ENCODE peak calls at places on chromosomes 5 and 9, in nine cellular contexts. One of them, this sample, is unnamed.

GRCh38 chr5:72369301-72370079 is 49.3 kb downstream of the PTCD2 start:
- DNase-seq in mammary epithelial cell: no peak
- DNase-seq in A549: no peak
- DNase-seq in epithelial cell of esophagus: no peak
- DNase-seq in Jurkat, Clone E6-1: no peak
- DNase-seq in fibroblast of mammary gland: no peak
- DNase-seq in esophagus squamous epithelium: no peak
- DNase-seq in HepG2: no peak
- DNase-seq in astrocyte: peak
- DNase-seq in this sample: peak

GRCh38 chr5:93107141-93107540 is 473.9 kb downstream of the NR2F1-AS1 start:
- DNase-seq in mammary epithelial cell: no peak
- DNase-seq in A549: no peak
- DNase-seq in epithelial cell of esophagus: no peak
- DNase-seq in Jurkat, Clone E6-1: no peak
- DNase-seq in fibroblast of mammary gland: no peak
- DNase-seq in esophagus squamous epithelium: no peak
- DNase-seq in HepG2: no peak
- DNase-seq in astrocyte: no peak
- DNase-seq in this sample: no peak

GRCh38 chr5:25562656-25563055 is 917.9 kb upstream of the CDH10 start:
- DNase-seq in mammary epithelial cell: no peak
- DNase-seq in A549: no peak
- DNase-seq in epithelial cell of esophagus: no peak
- DNase-seq in Jurkat, Clone E6-1: no peak
- DNase-seq in fibroblast of mammary gland: no peak
- DNase-seq in esophagus squamous epithelium: no peak
- DNase-seq in HepG2: no peak
- DNase-seq in astrocyte: no peak
- DNase-seq in this sample: no peak

GRCh38 chr5:36724429-36725332 is 118.3 kb downstream of the SLC1A3 start:
- DNase-seq in mammary epithelial cell: no peak
- DNase-seq in A549: peak
- DNase-seq in epithelial cell of esophagus: peak
- DNase-seq in Jurkat, Clone E6-1: peak
- DNase-seq in fibroblast of mammary gland: peak
- DNase-seq in esophagus squamous epithelium: peak
- DNase-seq in HepG2: no peak
- DNase-seq in astrocyte: no peak
- DNase-seq in this sample: peak

GRCh38 chr9:132804576-132805295 is 73.3 kb downstream of the AK8 start:
- DNase-seq in mammary epithelial cell: no peak
- DNase-seq in A549: no peak
- DNase-seq in epithelial cell of esophagus: no peak
- DNase-seq in Jurkat, Clone E6-1: no peak
- DNase-seq in fibroblast of mammary gland: no peak
- DNase-seq in esophagus squamous epithelium: no peak
- DNase-seq in HepG2: no peak
- DNase-seq in astrocyte: no peak
- DNase-seq in this sample: no peak

GRCh38 chr5:73948289-73948688 is 322.3 kb downstream of the ARHGEF28 start:
- DNase-seq in mammary epithelial cell: no peak
- DNase-seq in A549: no peak
- DNase-seq in epithelial cell of esophagus: no peak
- DNase-seq in Jurkat, Clone E6-1: no peak
- DNase-seq in fibroblast of mammary gland: peak
- DNase-seq in esophagus squamous epithelium: no peak
- DNase-seq in HepG2: no peak
- DNase-seq in astrocyte: no peak
- DNase-seq in this sample: no peak

GRCh38 chr9:84988621-84989020 is 319.1 kb downstream of the NTRK2 start:
- DNase-seq in mammary epithelial cell: no peak
- DNase-seq in A549: no peak
- DNase-seq in epithelial cell of esophagus: no peak
- DNase-seq in Jurkat, Clone E6-1: no peak
- DNase-seq in fibroblast of mammary gland: no peak
- DNase-seq in esophagus squamous epithelium: no peak
- DNase-seq in HepG2: no peak
- DNase-seq in astrocyte: no peak
- DNase-seq in this sample: no peak

GRCh38 chr5:169893010-169893409 is 87.3 kb downstream of the INSYN2B start:
- DNase-seq in mammary epithelial cell: no peak
- DNase-seq in A549: no peak
- DNase-seq in epithelial cell of esophagus: no peak
- DNase-seq in Jurkat, Clone E6-1: no peak
- DNase-seq in fibroblast of mammary gland: no peak
- DNase-seq in esophagus squamous epithelium: no peak
- DNase-seq in HepG2: no peak
- DNase-seq in astrocyte: peak
- DNase-seq in this sample: no peak

GRCh38 chr5:115374057-115374775 is 77.8 kb upstream of the CCDC112 start:
- DNase-seq in mammary epithelial cell: peak
- DNase-seq in A549: no peak
- DNase-seq in epithelial cell of esophagus: peak
- DNase-seq in Jurkat, Clone E6-1: no peak
- DNase-seq in fibroblast of mammary gland: no peak
- DNase-seq in esophagus squamous epithelium: no peak
- DNase-seq in HepG2: no peak
- DNase-seq in astrocyte: no peak
- DNase-seq in this sample: no peak

GRCh38 chr5:34022131-34022705 is 14.4 kb upstream of the AMACR start:
- DNase-seq in mammary epithelial cell: peak
- DNase-seq in A549: no peak
- DNase-seq in epithelial cell of esophagus: peak
- DNase-seq in Jurkat, Clone E6-1: peak
- DNase-seq in fibroblast of mammary gland: peak
- DNase-seq in esophagus squamous epithelium: no peak
- DNase-seq in HepG2: no peak
- DNase-seq in astrocyte: peak
- DNase-seq in this sample: peak

GRCh38 chr5:160555836-160556660 is 134.4 kb downstream of the PTTG1 start:
- DNase-seq in mammary epithelial cell: peak
- DNase-seq in A549: no peak
- DNase-seq in epithelial cell of esophagus: peak
- DNase-seq in Jurkat, Clone E6-1: no peak
- DNase-seq in fibroblast of mammary gland: no peak
- DNase-seq in esophagus squamous epithelium: no peak
- DNase-seq in HepG2: no peak
- DNase-seq in astrocyte: peak
- DNase-seq in this sample: peak

GRCh38 chr5:56838409-56839039 is 23.2 kb downstream of the MAP3K1 start:
- DNase-seq in mammary epithelial cell: peak
- DNase-seq in A549: peak
- DNase-seq in epithelial cell of esophagus: peak
- DNase-seq in Jurkat, Clone E6-1: peak
- DNase-seq in fibroblast of mammary gland: peak
- DNase-seq in esophagus squamous epithelium: no peak
- DNase-seq in HepG2: peak
- DNase-seq in astrocyte: peak
- DNase-seq in this sample: peak

GRCh38 chr9:129496187-129497063 is 124.5 kb downstream of the C9orf50 start:
- DNase-seq in mammary epithelial cell: peak
- DNase-seq in A549: peak
- DNase-seq in epithelial cell of esophagus: peak
- DNase-seq in Jurkat, Clone E6-1: peak
- DNase-seq in fibroblast of mammary gland: peak
- DNase-seq in esophagus squamous epithelium: no peak
- DNase-seq in HepG2: peak
- DNase-seq in astrocyte: peak
- DNase-seq in this sample: peak

DNA sequence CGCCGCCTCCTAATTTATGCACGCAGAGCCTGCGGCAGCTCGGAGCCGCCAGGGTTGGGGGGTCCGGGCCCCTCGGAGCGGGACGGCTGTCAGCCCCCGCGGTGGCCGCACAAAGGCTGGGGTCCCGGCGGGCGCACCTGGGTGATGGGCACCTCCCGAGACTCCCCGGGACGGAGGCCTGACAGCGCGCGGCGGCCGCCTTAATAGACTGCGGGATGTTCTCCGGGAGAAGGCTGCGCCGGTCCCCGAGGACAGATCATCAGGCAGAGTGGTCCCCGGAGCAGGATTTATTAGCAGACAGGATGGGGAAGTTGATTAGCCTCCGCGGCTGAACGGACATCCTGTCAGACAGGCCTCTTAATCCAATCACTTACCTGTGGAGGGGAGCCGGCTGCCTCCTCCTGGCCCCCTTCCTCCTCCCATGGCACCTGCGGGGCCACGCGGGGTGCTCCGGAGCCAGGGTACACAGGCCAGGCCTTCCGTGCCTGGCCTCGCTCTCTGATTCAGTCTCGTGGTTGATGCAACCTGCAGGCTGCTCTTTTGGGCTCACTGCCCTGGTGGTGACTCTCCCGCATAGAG is 166.9 kb downstream of the MELK start:
- DNase-seq in mammary epithelial cell: no peak
- DNase-seq in A549: no peak
- DNase-seq in epithelial cell of esophagus: no peak
- DNase-seq in Jurkat, Clone E6-1: no peak
- DNase-seq in fibroblast of mammary gland: no peak
- DNase-seq in esophagus squamous epithelium: no peak
- DNase-seq in HepG2: no peak
- DNase-seq in astrocyte: no peak
- DNase-seq in this sample: no peak
- H3K4me3 ChIP-seq in mammary epithelial cell: no peak
- H3K4me3 ChIP-seq in A549: no peak
- H3K4me3 ChIP-seq in epithelial cell of esophagus: no peak
- H3K4me3 ChIP-seq in Jurkat, Clone E6-1: no peak
- H3K4me3 ChIP-seq in fibroblast of mammary gland: no peak
- H3K4me3 ChIP-seq in esophagus squamous epithelium: no peak
- H3K4me3 ChIP-seq in HepG2: no peak
- H3K4me3 ChIP-seq in astrocyte: no peak
- H3K4me3 ChIP-seq in this sample: no peak

GRCh38 chr5:5179079-5179478 is 38.9 kb downstream of the ADAMTS16 start:
- DNase-seq in mammary epithelial cell: no peak
- DNase-seq in A549: peak
- DNase-seq in epithelial cell of esophagus: no peak
- DNase-seq in Jurkat, Clone E6-1: no peak
- DNase-seq in fibroblast of mammary gland: no peak
- DNase-seq in esophagus squamous epithelium: no peak
- DNase-seq in HepG2: no peak
- DNase-seq in astrocyte: no peak
- DNase-seq in this sample: no peak
- H3K4me3 ChIP-seq in mammary epithelial cell: no peak
- H3K4me3 ChIP-seq in A549: no peak
- H3K4me3 ChIP-seq in epithelial cell of esophagus: no peak
- H3K4me3 ChIP-seq in Jurkat, Clone E6-1: no peak
- H3K4me3 ChIP-seq in fibroblast of mammary gland: no peak
- H3K4me3 ChIP-seq in esophagus squamous epithelium: no peak
- H3K4me3 ChIP-seq in HepG2: no peak
- H3K4me3 ChIP-seq in astrocyte: no peak
- H3K4me3 ChIP-seq in this sample: no peak

GRCh38 chr9:103041961-103042360 is 46.8 kb downstream of the CYLC2 start:
- DNase-seq in mammary epithelial cell: no peak
- DNase-seq in A549: no peak
- DNase-seq in epithelial cell of esophagus: no peak
- DNase-seq in Jurkat, Clone E6-1: no peak
- DNase-seq in fibroblast of mammary gland: no peak
- DNase-seq in esophagus squamous epithelium: no peak
- DNase-seq in HepG2: no peak
- DNase-seq in astrocyte: no peak
- DNase-seq in this sample: no peak
- H3K4me3 ChIP-seq in mammary epithelial cell: no peak
- H3K4me3 ChIP-seq in A549: no peak
- H3K4me3 ChIP-seq in epithelial cell of esophagus: no peak
- H3K4me3 ChIP-seq in Jurkat, Clone E6-1: no peak
- H3K4me3 ChIP-seq in fibroblast of mammary gland: no peak
- H3K4me3 ChIP-seq in esophagus squamous epithelium: no peak
- H3K4me3 ChIP-seq in HepG2: peak
- H3K4me3 ChIP-seq in astrocyte: no peak
- H3K4me3 ChIP-seq in this sample: no peak

DNA sequence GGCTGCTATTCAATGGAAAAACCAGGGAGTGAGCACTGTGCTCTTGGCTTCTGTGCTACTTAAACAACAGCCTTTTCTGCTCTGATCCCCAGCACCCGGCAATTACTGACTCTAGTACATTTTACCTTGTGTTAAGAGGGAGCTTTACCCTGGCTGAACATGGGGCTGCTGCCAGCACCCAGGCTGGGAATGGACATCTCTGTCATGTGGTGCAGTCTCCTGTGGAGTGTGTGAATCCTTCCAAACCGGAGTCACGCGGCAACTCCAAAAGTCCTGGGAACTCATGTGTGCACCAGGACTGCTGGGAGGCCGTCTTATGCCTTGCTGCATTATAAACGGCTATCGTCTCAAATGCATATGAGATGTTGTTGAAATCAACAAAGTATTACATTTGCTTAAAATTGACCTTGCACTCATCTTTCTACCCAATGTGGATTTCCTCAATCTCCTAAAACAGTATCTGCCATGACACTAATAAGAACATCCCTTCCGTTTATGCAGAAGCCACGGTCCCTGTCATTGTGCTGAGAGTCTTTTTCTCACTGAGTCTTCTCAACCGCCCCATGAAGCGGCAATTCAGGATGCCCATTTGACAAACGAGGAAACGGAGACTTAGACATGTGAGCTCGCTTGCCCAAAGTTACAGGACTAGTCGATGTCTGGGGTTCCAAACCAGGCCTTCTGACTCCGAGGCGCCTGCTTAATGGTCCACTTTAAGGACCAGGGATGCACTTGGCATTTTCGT is 884 bp upstream of the GSN start:
- DNase-seq in mammary epithelial cell: no peak
- DNase-seq in A549: no peak
- DNase-seq in epithelial cell of esophagus: no peak
- DNase-seq in Jurkat, Clone E6-1: no peak
- DNase-seq in fibroblast of mammary gland: no peak
- DNase-seq in esophagus squamous epithelium: no peak
- DNase-seq in HepG2: no peak
- DNase-seq in astrocyte: no peak
- DNase-seq in this sample: no peak
- H3K4me3 ChIP-seq in mammary epithelial cell: peak
- H3K4me3 ChIP-seq in A549: peak
- H3K4me3 ChIP-seq in epithelial cell of esophagus: peak
- H3K4me3 ChIP-seq in Jurkat, Clone E6-1: no peak
- H3K4me3 ChIP-seq in fibroblast of mammary gland: peak
- H3K4me3 ChIP-seq in esophagus squamous epithelium: peak
- H3K4me3 ChIP-seq in HepG2: peak
- H3K4me3 ChIP-seq in astrocyte: peak
- H3K4me3 ChIP-seq in this sample: no peak